ENCODE peak calls at places on chromosome 11, in six cellular contexts. H is AG09309; B is fibroblast of lung; R is mucosa of descending colon; S is CD8-positive, alpha-beta T cell; T is IMR-90. M is an unnamed sample.

GRCh38 chr11:80495116-80495515 is 1054.3 kb upstream of the TENM4 start:
- DNase-seq in R (no peak), S (no peak), H (no peak), B (no peak), T (no peak), M (no peak)

GRCh38 chr11:19953342-19953741 is 206.9 kb downstream of the DBX1 start:
- DNase-seq in B (peak), T (peak), S (no peak), R (no peak), H (no peak), M (peak)

GRCh38 chr11:88398372-88399140 is 61.0 kb upstream of the CTSC start:
- DNase-seq in B (peak), R (no peak), H (no peak), S (no peak), T (peak), M (peak)

GRCh38 chr11:8038393-8038792 is 42.6 kb upstream of the TUB start:
- DNase-seq in S (no peak), R (no peak), H (no peak), B (no peak), T (no peak), M (no peak)

GRCh38 chr11:60164550-60165075 is 18.3 kb downstream of the MS4A6A start:
- DNase-seq in R (no peak), B (no peak), T (no peak), H (no peak), S (no peak), M (no peak)

GRCh38 chr11:92511522-92512203 is 287.0 kb downstream of the FAT3 start:
- DNase-seq in B (no peak), S (no peak), T (no peak), R (no peak), H (no peak), M (no peak)

GRCh38 chr11:44999068-44999467 is 48.4 kb upstream of the TP53I11 start:
- DNase-seq in H (no peak), S (no peak), T (no peak), R (no peak), B (no peak), M (no peak)

GRCh38 chr11:96234866-96235441 is 108.0 kb downstream of the MAML2 start:
- DNase-seq in R (no peak), B (no peak), S (no peak), T (no peak), H (no peak), M (no peak)

GRCh38 chr11:112605093-112605666 is 344.5 kb upstream of the PLET1 start:
- DNase-seq in S (no peak), H (peak), R (no peak), B (no peak), T (peak), M (no peak)

GRCh38 chr11:67486481-67487195 is 3.8 kb downstream of the AIP start:
- DNase-seq in S (no peak), B (no peak), T (no peak), H (no peak), R (peak), M (no peak)

GRCh38 chr11:115488945-115489344 is 15.3 kb downstream of the CADM1 start:
- DNase-seq in S (no peak), R (no peak), B (peak), T (peak), H (peak), M (no peak)

GRCh38 chr11:113876798-113877672 is 1.7 kb upstream of the USP28 start:
- DNase-seq in H (no peak), R (no peak), S (no peak), T (no peak), B (no peak), M (no peak)

GRCh38 chr11:17600316-17601205 is 53.5 kb downstream of the OTOG start:
- DNase-seq in B (no peak), T (no peak), S (no peak), H (no peak), R (no peak), M (no peak)

GRCh38 chr11:1503708-1504104 is 17.1 kb upstream of the MOB2 start:
- DNase-seq in H (no peak), R (no peak), T (no peak), S (no peak), B (no peak), M (no peak)

GRCh38 chr11:39304586-39304985 is 2154.9 kb downstream of the LRRC4C start:
- DNase-seq in S (no peak), H (no peak), B (no peak), T (no peak), R (no peak), M (no peak)

GRCh38 chr11:102204174-102204573 is 93.9 kb downstream of the YAP1 start:
- DNase-seq in B (no peak), S (no peak), H (no peak), R (no peak), T (no peak), M (peak)

GRCh38 chr11:134577801-134578200 is 165.8 kb upstream of the B3GAT1 start:
- DNase-seq in T (no peak), B (no peak), H (no peak), S (no peak), R (no peak), M (no peak)
- H3K4me3 ChIP-seq in T (no peak), B (no peak), H (no peak), S (no peak), R (no peak), M (no peak)

DNA sequence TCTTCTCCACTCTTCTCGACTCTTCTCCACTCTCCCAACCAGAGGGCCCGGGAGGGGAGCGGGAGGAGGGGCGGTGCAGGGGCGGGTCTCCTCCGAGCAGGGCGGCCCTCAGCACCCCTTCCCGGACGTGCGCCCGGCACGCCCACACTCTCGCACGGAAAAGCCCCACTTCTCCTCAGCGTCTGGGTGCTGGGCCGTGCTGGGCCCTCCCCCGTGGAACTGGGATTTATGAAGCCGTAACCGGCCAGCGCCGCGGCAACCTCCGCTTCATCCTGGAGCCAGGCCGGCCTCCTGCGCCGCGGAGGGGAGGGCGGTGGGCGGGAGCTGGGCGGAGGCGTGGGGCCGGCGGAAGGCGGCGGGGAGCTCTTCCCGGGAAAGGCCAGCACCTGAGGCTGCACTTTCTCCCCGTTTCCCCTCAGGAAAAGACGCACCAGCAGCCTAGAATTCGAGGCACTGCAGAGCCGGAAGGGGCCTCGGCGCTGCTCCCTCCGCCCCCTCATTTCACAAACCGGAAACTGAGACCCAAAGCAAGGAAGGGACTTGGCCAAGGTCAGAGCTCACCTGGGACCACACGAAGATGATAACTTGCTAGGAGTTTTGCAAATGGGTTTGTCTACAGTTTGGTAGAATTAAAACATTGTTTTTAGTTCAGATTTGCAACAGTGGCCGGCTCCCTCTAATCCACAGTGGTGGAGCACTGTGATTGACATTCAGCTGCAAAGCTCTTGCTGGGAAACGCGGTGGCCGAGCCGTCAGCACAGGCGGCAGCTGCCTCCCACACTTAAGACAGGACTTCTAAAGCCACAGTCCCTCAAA is 31.6 kb upstream of the JAM3 start:
- DNase-seq in S (peak), T (peak), B (peak), H (no peak), R (peak), M (peak)
- TF ChIP-seq CTCF in S (no peak), T (no peak), B (no peak), H (no peak), R (no peak), M (no peak)

GRCh38 chr11:76700177-76701100 is 29.9 kb upstream of the LRRC32 start:
- DNase-seq in S (no peak), T (peak), B (peak), H (peak), R (no peak), M (peak)
- H3K4me3 ChIP-seq in S (no peak), T (no peak), B (no peak), H (no peak), R (no peak), M (no peak)

GRCh38 chr11:120001161-120002135 is 136.5 kb downstream of the TRIM29 start:
- DNase-seq in B (no peak), R (no peak), T (no peak), S (no peak), H (no peak), M (no peak)

GRCh38 chr11:119996556-119996955 is 141.4 kb downstream of the TRIM29 start:
- DNase-seq in B (no peak), H (no peak), T (no peak), S (no peak), R (no peak), M (no peak)

GRCh38 chr11:119995730-119996491 is 142.0 kb downstream of the TRIM29 start:
- DNase-seq in H (no peak), B (no peak), T (no peak), R (no peak), S (no peak), M (no peak)

GRCh38 chr11:119993732-119994131 is 144.2 kb downstream of the TRIM29 start:
- DNase-seq in B (no peak), T (no peak), S (no peak), R (peak), H (no peak), M (no peak)

DNA sequence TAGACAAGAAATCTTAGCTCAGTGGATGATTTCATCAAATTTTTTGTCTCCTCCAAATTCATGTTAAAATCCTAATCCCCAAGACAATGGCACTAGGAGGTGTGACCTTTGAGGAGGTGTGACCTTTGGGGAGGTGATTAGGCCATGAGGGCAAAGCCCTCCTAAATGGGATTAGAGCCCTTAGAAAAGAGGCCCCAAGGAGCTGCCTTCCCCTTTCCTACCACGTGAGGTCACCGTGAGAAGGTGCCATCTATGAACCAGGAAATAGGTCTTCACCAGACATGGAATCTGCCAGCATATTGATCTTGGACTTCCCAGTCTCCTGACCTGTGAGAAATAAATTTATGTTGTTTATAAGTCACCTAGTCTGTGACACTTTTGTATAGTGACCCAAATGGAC is 138.7 kb downstream of the TRIM29 start:
- DNase-seq in B (no peak), T (no peak), S (no peak), R (no peak), H (no peak), M (no peak)
- TF ChIP-seq CTCF in B (no peak), T (no peak), S (no peak), R (no peak), H (peak), M (peak)

M was measured in fibroblast of mammary gland.